ENCODE peak calls at places on chromosomes 6 and 20, in four cellular contexts. One of them, this sample, is unnamed.

GRCh38 chr6:2918936-2919335 is 15.8 kb upstream of the SERPINB9 start:
- DNase-seq in GM12878: no peak
- DNase-seq in HepG2: no peak
- DNase-seq in K562: no peak
- DNase-seq in this sample: no peak

GRCh38 chr6:169984181-169985120 is 233.0 kb downstream of the ERMARD start:
- DNase-seq in GM12878: no peak
- DNase-seq in HepG2: no peak
- DNase-seq in K562: no peak
- DNase-seq in this sample: no peak

GRCh38 chr6:138162104-138162946 is 586 bp downstream of the ARFGEF3 start:
- DNase-seq in GM12878: no peak
- DNase-seq in HepG2: no peak
- DNase-seq in K562: no peak
- DNase-seq in this sample: peak

GRCh38 chr6:81950877-81951276 is 198.4 kb upstream of the TENT5A start:
- DNase-seq in GM12878: peak
- DNase-seq in HepG2: no peak
- DNase-seq in K562: no peak
- DNase-seq in this sample: no peak

GRCh38 chr6:1986454-1987243 is 258.8 kb downstream of the GMDS start:
- DNase-seq in GM12878: no peak
- DNase-seq in HepG2: no peak
- DNase-seq in K562: no peak
- DNase-seq in this sample: no peak

GRCh38 chr6:17714177-17714576 is 7.5 kb upstream of the NUP153 start:
- DNase-seq in GM12878: no peak
- DNase-seq in HepG2: peak
- DNase-seq in K562: no peak
- DNase-seq in this sample: no peak

GRCh38 chr20:52082612-52083011 is 109.0 kb downstream of the ZFP64 start:
- DNase-seq in GM12878: no peak
- DNase-seq in HepG2: no peak
- DNase-seq in K562: no peak
- DNase-seq in this sample: no peak

GRCh38 chr6:149608381-149608982 is 40.0 kb downstream of the KATNA1 start:
- DNase-seq in GM12878: no peak
- DNase-seq in HepG2: no peak
- DNase-seq in K562: peak
- DNase-seq in this sample: no peak

GRCh38 chr6:158142789-158143188 is 25.3 kb downstream of the SERAC1 start:
- DNase-seq in GM12878: no peak
- DNase-seq in HepG2: peak
- DNase-seq in K562: no peak
- DNase-seq in this sample: no peak

GRCh38 chr6:139124887-139125672 is 9.8 kb upstream of the HECA start:
- DNase-seq in GM12878: peak
- DNase-seq in HepG2: peak
- DNase-seq in K562: peak
- DNase-seq in this sample: peak

GRCh38 chr6:145151624-145152023 is 583.7 kb downstream of the EPM2A start:
- DNase-seq in GM12878: no peak
- DNase-seq in HepG2: no peak
- DNase-seq in K562: no peak
- DNase-seq in this sample: no peak

GRCh38 chr6:17381429-17382147 is 11.8 kb upstream of the CAP2 start:
- DNase-seq in GM12878: no peak
- DNase-seq in HepG2: no peak
- DNase-seq in K562: no peak
- DNase-seq in this sample: no peak

GRCh38 chr20:31256959-31257358 is 505 bp upstream of the DEFB115 start:
- DNase-seq in GM12878: no peak
- DNase-seq in HepG2: no peak
- DNase-seq in K562: no peak
- DNase-seq in this sample: no peak

GRCh38 chr20:31257364-31257763 is at the start of gene DEFB115:
- DNase-seq in GM12878: no peak
- DNase-seq in HepG2: no peak
- DNase-seq in K562: no peak
- DNase-seq in this sample: no peak

GRCh38 chr20:31260326-31260932 is 3.0 kb downstream of the DEFB115 start:
- DNase-seq in GM12878: no peak
- DNase-seq in HepG2: peak
- DNase-seq in K562: peak
- DNase-seq in this sample: no peak
- TF ChIP-seq CBFB in GM12878: no peak
- TF ChIP-seq CBFB in HepG2: no peak
- TF ChIP-seq CBFB in K562: no peak
- TF ChIP-seq CBFB in this sample: no peak

DNA sequence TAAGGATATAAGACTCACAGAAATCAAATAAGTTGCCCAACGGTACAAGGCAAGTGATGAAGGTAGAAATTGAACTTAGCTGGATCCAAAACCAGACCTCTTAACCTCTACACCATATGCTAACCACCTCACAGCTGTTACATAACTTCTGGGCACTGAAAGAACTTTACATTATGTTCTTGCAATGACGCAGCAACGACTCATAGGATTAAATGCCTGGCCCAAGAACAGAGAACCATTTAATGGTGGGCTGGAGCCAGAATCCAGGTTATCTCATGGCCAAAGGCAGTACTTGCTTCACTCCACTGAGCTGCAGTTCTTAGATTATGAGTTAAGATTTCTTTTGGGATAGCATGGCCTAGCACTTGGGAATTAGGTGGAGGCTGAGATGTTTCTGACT is 4.4 kb downstream of the TRMT6 start:
- DNase-seq in GM12878: no peak
- DNase-seq in HepG2: no peak
- DNase-seq in K562: no peak
- DNase-seq in this sample: no peak
- TF ChIP-seq CBFB in GM12878: no peak
- TF ChIP-seq CBFB in HepG2: no peak
- TF ChIP-seq CBFB in K562: no peak
- TF ChIP-seq CBFB in this sample: no peak

GRCh38 chr20:41408986-41409385 is 42.4 kb upstream of the EMILIN3 start:
- DNase-seq in GM12878: no peak
- DNase-seq in HepG2: no peak
- DNase-seq in K562: no peak
- DNase-seq in this sample: no peak
- TF ChIP-seq CBFB in GM12878: no peak
- TF ChIP-seq CBFB in HepG2: no peak
- TF ChIP-seq CBFB in K562: no peak
- TF ChIP-seq CBFB in this sample: no peak

GRCh38 chr20:23283096-23283850 is 67.3 kb upstream of the NXT1 start:
- DNase-seq in GM12878: no peak
- DNase-seq in HepG2: no peak
- DNase-seq in K562: no peak
- DNase-seq in this sample: no peak
- TF ChIP-seq CBFB in GM12878: no peak
- TF ChIP-seq CBFB in HepG2: no peak
- TF ChIP-seq CBFB in K562: no peak
- TF ChIP-seq CBFB in this sample: no peak

DNA sequence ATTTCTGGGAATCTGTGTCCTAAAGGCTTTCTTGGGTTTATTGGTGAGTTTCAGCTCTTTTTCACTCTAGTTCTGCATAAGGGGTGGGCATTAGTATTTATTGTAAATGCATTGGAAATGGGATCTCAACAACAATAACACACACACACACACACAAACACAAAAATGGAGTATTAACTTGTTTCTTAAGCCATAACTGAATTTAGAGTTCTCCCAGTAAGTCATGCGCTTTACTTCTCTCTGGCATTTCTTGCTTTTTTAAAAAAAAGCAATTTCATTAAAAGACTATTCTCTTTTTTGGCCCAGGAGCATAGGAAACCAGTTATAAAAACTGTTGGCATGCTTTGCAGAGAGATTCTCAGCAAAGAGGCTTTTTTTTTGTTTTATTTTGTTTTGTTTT is 128.7 kb downstream of the BCAS1 start:
- DNase-seq in GM12878: no peak
- DNase-seq in HepG2: no peak
- DNase-seq in K562: no peak
- DNase-seq in this sample: no peak
- TF ChIP-seq CBFB in GM12878: no peak
- TF ChIP-seq CBFB in HepG2: no peak
- TF ChIP-seq CBFB in K562: no peak
- TF ChIP-seq CBFB in this sample: no peak